ENCODE peak calls at places on chromosomes 5 and 9, in ten cellular contexts. N is endodermal cell, X is mucosa of descending colon, P is AG09319, E is MCF 10A, H is IMR-90, M is PC-3, Q is sigmoid colon, D is BJ, R is GM12865. T is an unnamed sample.

GRCh38 chr9:126569036-126569435 is 44.7 kb upstream of the LMX1B start:
- DNase-seq in M (peak), Q (no peak), D (no peak), N (no peak), P (no peak), E (peak), R (no peak), X (no peak), H (no peak), T (peak)

GRCh38 chr5:171984748-171985419 is 21.6 kb downstream of the FBXW11 start:
- DNase-seq in N (no peak), H (peak), E (no peak), M (peak), P (peak), R (peak), X (no peak), D (peak), Q (no peak), T (peak)

GRCh38 chr5:17224858-17225436 is 7.5 kb downstream of the BASP1 start:
- DNase-seq in M (no peak), E (no peak), Q (no peak), X (no peak), P (no peak), N (no peak), D (no peak), H (peak), R (peak), T (peak)

GRCh38 chr9:69250681-69251080 is 74.3 kb upstream of the ENTREP1 start:
- DNase-seq in R (no peak), H (no peak), M (no peak), Q (no peak), E (no peak), X (no peak), N (no peak), P (no peak), D (no peak), T (no peak)

GRCh38 chr9:37753489-37754190 is at the start of gene TRMT10B:
- DNase-seq in N (peak), E (peak), P (peak), R (peak), M (peak), Q (peak), X (peak), D (no peak), H (peak), T (peak)

GRCh38 chr9:100216178-100216787 is 117.2 kb downstream of the INVS start:
- DNase-seq in N (peak), E (peak), X (no peak), D (no peak), P (no peak), H (peak), R (peak), M (peak), Q (no peak), T (peak)

GRCh38 chr9:23477908-23478307 is 348.1 kb downstream of the ELAVL2 start:
- DNase-seq in E (no peak), P (no peak), N (no peak), D (no peak), H (no peak), M (no peak), Q (no peak), R (no peak), X (no peak), T (no peak)

GRCh38 chr5:68476854-68477253 is 261.3 kb downstream of the PIK3R1 start:
- DNase-seq in Q (no peak), H (no peak), D (no peak), M (no peak), N (peak), P (no peak), E (no peak), R (no peak), X (no peak), T (no peak)

GRCh38 chr9:134059661-134060395 is 8.0 kb downstream of the BRD3 start:
- DNase-seq in P (no peak), N (peak), Q (peak), E (no peak), M (no peak), X (peak), D (no peak), H (no peak), R (peak), T (no peak)

DNA sequence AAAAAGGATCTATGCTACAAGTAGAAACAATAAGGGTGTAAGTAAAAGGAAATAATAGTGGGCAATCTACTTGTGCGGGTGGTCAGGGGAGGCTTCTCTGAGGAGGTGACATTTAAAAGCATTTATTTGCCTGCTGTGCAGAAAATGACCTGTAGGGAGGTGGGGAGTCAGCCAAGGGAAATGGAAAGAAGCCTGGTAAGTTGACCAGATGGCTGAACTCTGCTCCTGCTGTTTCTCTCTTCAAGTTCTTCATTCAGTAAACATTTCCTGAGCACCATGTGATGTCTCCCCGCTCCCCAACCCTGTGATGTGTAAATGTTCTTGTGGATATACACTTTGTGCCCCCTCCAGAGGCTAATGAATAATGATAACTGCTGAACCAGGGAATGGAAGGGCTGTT is 9.9 kb upstream of the SPIN1 start:
- DNase-seq in X (no peak), N (peak), H (peak), P (no peak), E (no peak), Q (no peak), R (no peak), M (no peak), D (no peak), T (no peak)
- TF ChIP-seq CTCF in X (no peak), N (peak), H (peak), P (no peak), E (no peak), Q (no peak), R (no peak), M (no peak), D (peak), T (no peak)

GRCh38 chr5:111472579-111472978 is 39.8 kb downstream of the STARD4 start:
- DNase-seq in R (peak), P (no peak), H (no peak), D (no peak), E (no peak), X (no peak), M (no peak), Q (no peak), N (no peak), T (no peak)

GRCh38 chr5:111469293-111469896 is 42.9 kb downstream of the STARD4 start:
- DNase-seq in Q (no peak), N (no peak), E (no peak), M (no peak), D (no peak), X (no peak), H (no peak), R (no peak), P (no peak), T (peak)

GRCh38 chr5:111472096-111472495 is 40.2 kb downstream of the STARD4 start:
- DNase-seq in M (no peak), N (no peak), D (no peak), R (no peak), H (no peak), E (no peak), Q (no peak), P (no peak), X (no peak), T (no peak)

GRCh38 chr5:111469905-111470304 is 42.4 kb downstream of the STARD4 start:
- DNase-seq in N (no peak), D (no peak), H (no peak), E (no peak), M (no peak), X (no peak), P (no peak), Q (no peak), R (no peak), T (no peak)
- TF ChIP-seq CTCF in N (peak), D (no peak), H (peak), E (no peak), M (no peak), X (no peak), P (no peak), Q (no peak), R (peak), T (no peak)

DNA sequence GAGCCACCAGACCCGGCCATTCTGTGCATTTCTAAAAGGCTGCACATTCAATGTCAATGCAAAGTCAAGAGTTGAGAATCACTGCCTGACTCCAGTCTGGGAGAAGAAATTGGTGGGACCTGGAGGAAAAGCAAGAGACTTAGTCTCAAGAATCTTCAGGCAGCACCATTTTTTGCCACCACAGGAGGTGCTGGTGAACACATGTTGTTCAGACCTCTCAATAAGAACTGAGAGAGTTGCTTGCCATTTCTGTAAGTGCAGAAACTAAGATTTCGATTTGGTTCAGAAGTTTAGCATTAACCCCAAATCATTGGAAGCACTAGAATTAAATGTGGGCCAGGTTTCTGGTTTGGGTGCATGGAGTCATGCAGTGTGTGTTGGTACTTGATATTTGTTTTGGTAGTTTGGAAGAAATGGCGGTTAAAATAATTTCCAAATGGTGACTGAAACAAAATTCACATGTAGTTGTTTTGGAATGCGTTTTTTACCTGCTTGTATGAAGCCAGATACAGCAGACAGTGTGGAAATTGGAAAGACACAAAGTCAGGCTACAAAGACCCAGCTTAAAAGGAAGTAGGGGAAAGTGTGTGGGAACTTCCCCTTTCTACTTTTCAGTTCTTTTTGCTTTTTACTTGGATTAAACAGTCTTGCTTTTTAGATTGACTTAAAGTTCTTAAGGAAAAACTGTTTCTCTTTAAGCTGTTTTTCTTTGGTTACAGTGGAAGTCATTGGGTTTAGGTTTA is 20.4 kb downstream of the PDE8B start:
- DNase-seq in M (peak), R (peak), E (peak), H (peak), P (no peak), Q (no peak), N (peak), X (no peak), D (no peak), T (peak)
- TF ChIP-seq CTCF in M (peak), R (peak), E (no peak), H (peak), P (peak), Q (no peak), N (peak), X (no peak), D (peak), T (no peak)

GRCh38 chr5:52989025-52989780 is at the start of gene ITGA2:
- DNase-seq in D (no peak), R (peak), M (peak), X (peak), P (no peak), Q (peak), H (peak), E (peak), N (peak), T (peak)

GRCh38 chr5:52990531-52990925 is 1.4 kb downstream of the ITGA2 start:
- DNase-seq in Q (no peak), X (no peak), R (no peak), H (no peak), M (no peak), P (no peak), E (no peak), D (no peak), N (no peak), T (no peak)

GRCh38 chr5:52987711-52988329 is 1.3 kb upstream of the ITGA2 start:
- DNase-seq in H (peak), E (peak), X (no peak), M (peak), P (no peak), Q (no peak), R (no peak), D (no peak), N (no peak), T (peak)

GRCh38 chr5:52988335-52989024 is 672 bp upstream of the ITGA2 start:
- DNase-seq in Q (no peak), N (no peak), E (no peak), R (no peak), X (no peak), P (no peak), M (peak), D (no peak), H (no peak), T (peak)

GRCh38 chr5:52989781-52990530 is 804 bp downstream of the ITGA2 start:
- DNase-seq in D (no peak), M (peak), H (peak), R (peak), P (no peak), Q (peak), N (peak), X (peak), E (peak), T (peak)
- TF ChIP-seq CTCF in D (peak), M (no peak), H (peak), R (peak), P (peak), Q (no peak), N (peak), X (no peak), E (peak), T (peak)

GRCh38 chr9:136118061-136118366 is 661 bp downstream of the TMEM250 start:
- DNase-seq in Q (no peak), M (no peak), N (no peak), E (no peak), D (no peak), R (no peak), H (no peak), P (no peak), X (peak), T (no peak)

GRCh38 chr9:136117291-136118060 is 1.2 kb downstream of the TMEM250 start:
- DNase-seq in X (no peak), M (no peak), D (no peak), P (no peak), H (no peak), Q (no peak), N (no peak), R (peak), E (no peak), T (no peak)

GRCh38 chr9:136119259-136120118 is 814 bp upstream of the TMEM250 start:
- DNase-seq in N (peak), E (no peak), D (no peak), X (peak), M (peak), R (peak), H (peak), Q (no peak), P (no peak), T (peak)

GRCh38 chr9:136120119-136120393 is 1.4 kb upstream of the TMEM250 start:
- DNase-seq in D (no peak), Q (no peak), X (no peak), E (no peak), M (no peak), H (no peak), P (no peak), R (no peak), N (no peak), T (no peak)

DNA sequence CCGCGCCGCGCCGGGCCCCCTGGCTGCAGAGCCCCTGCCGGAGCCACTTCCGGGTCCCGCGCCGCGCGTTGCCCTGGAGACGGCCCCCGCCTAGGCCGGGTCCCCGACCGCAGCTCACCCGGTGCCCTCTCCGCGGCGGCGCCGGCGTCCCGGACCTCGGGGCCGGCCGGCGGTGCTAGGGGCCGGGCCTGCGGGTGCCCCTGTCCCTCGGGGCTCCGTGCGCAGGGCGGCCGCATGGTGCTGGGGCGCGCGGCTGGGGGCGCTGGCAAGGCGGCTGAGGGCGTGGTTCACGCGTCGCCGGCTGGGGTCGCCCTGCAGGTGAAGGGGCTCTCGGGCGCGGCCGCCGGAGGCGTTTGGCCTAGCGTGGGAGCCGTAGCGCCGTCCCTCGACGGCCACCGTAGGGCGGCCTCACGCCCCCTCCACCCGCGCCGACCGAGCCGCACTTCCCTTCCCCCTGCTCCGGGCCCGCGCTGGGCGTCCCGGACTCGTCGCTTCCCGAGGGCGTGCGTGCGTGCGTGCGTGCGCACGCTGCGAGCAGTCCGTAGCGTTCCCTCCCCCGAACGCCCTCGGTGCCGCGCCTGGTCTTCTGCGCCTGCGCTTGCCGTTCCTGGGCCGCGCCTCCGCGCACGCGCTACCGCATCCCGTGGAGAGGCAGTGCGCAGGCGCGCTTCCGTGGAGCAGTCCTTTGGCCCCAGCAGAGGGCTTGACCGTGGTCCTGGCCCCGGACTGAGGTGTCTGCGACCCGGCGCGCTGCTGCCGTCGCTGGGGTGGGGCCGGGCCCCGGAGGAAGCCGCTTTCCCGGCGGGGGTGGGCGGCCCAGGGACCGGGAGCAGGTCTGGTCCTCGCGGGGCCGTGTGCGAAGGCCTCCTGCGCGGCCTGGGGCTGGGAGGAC is at the start of gene TMEM250:
- DNase-seq in E (peak), P (peak), N (peak), X (peak), H (peak), R (peak), Q (peak), D (peak), M (peak), T (peak)
- TF ChIP-seq CTCF in E (no peak), P (no peak), N (peak), X (no peak), H (peak), R (no peak), Q (no peak), D (no peak), M (no peak), T (no peak)

GRCh38 chr5:40447438-40447837 is 232.3 kb upstream of the PTGER4 start:
- DNase-seq in N (no peak), X (no peak), E (peak), R (no peak), Q (no peak), D (no peak), M (peak), H (peak), P (no peak), T (peak)

GRCh38 chr5:40441733-40442132 is 238.0 kb upstream of the PTGER4 start:
- DNase-seq in H (no peak), X (no peak), N (no peak), E (no peak), R (no peak), M (no peak), Q (no peak), P (no peak), D (no peak), T (peak)

GRCh38 chr5:40437452-40437861 is 242.3 kb upstream of the PTGER4 start:
- DNase-seq in X (no peak), D (no peak), Q (no peak), N (no peak), M (peak), H (peak), P (peak), R (peak), E (peak), T (peak)

GRCh38 chr5:40446910-40447309 is 232.8 kb upstream of the PTGER4 start:
- DNase-seq in H (peak), D (no peak), X (no peak), E (peak), N (no peak), R (no peak), P (no peak), Q (no peak), M (peak), T (peak)

GRCh38 chr5:40442346-40442745 is 237.4 kb upstream of the PTGER4 start:
- DNase-seq in M (peak), P (no peak), X (no peak), R (no peak), E (no peak), H (peak), D (no peak), Q (no peak), N (no peak), T (peak)
- TF ChIP-seq CTCF in M (no peak), P (no peak), X (no peak), R (no peak), E (no peak), H (no peak), D (no peak), Q (no peak), N (no peak), T (no peak)